ENCODE peak calls at places on chromosomes 11 and 22, in four cellular contexts. One of them, this sample, is unnamed.

GRCh38 chr11:129733384-129733783 is 82.3 kb upstream of the TMEM45B start:
- DNase-seq in colonic mucosa: no peak
- DNase-seq in MCF 10A: no peak
- DNase-seq in SK-N-SH: no peak
- DNase-seq in this sample: no peak

GRCh38 chr11:19218801-19219460 is 17.1 kb upstream of the CSRP3 start:
- DNase-seq in MCF 10A: peak
- DNase-seq in SK-N-SH: peak
- DNase-seq in colonic mucosa: no peak
- DNase-seq in this sample: peak

GRCh38 chr22:49933236-49933921 is 14.9 kb downstream of the CRELD2 start:
- DNase-seq in colonic mucosa: no peak
- DNase-seq in MCF 10A: no peak
- DNase-seq in SK-N-SH: peak
- DNase-seq in this sample: no peak

GRCh38 chr22:30861688-30862552 is 106.7 kb downstream of the MORC2 start:
- DNase-seq in colonic mucosa: no peak
- DNase-seq in SK-N-SH: peak
- DNase-seq in MCF 10A: no peak
- DNase-seq in this sample: no peak

GRCh38 chr11:78229106-78229505 is 40.4 kb downstream of the USP35 start:
- DNase-seq in SK-N-SH: no peak
- DNase-seq in MCF 10A: no peak
- DNase-seq in colonic mucosa: no peak
- DNase-seq in this sample: no peak

GRCh38 chr11:12124306-12124705 is 13.9 kb downstream of the MICAL2 start:
- DNase-seq in MCF 10A: no peak
- DNase-seq in SK-N-SH: no peak
- DNase-seq in colonic mucosa: no peak
- DNase-seq in this sample: no peak

GRCh38 chr11:15327786-15328231 is 213.1 kb downstream of the INSC start:
- DNase-seq in SK-N-SH: peak
- DNase-seq in MCF 10A: peak
- DNase-seq in colonic mucosa: peak
- DNase-seq in this sample: peak

GRCh38 chr22:44281706-44282637 is 30.8 kb downstream of the SHISAL1 start:
- DNase-seq in MCF 10A: no peak
- DNase-seq in colonic mucosa: no peak
- DNase-seq in SK-N-SH: no peak
- DNase-seq in this sample: peak

GRCh38 chr11:12076840-12077534 is 33.4 kb upstream of the MICAL2 start:
- DNase-seq in MCF 10A: peak
- DNase-seq in SK-N-SH: no peak
- DNase-seq in colonic mucosa: no peak
- DNase-seq in this sample: no peak

GRCh38 chr11:46597609-46598219 is 3.9 kb upstream of the AMBRA1 start:
- DNase-seq in colonic mucosa: no peak
- DNase-seq in SK-N-SH: no peak
- DNase-seq in MCF 10A: no peak
- DNase-seq in this sample: no peak

GRCh38 chr11:7974668-7975067 is 9.4 kb upstream of the NLRP10 start:
- DNase-seq in colonic mucosa: no peak
- DNase-seq in SK-N-SH: no peak
- DNase-seq in MCF 10A: no peak
- DNase-seq in this sample: no peak

GRCh38 chr22:19138217-19139000 is 6.0 kb downstream of the ESS2 start:
- DNase-seq in colonic mucosa: no peak
- DNase-seq in SK-N-SH: no peak
- DNase-seq in MCF 10A: no peak
- DNase-seq in this sample: no peak

GRCh38 chr11:5605849-5606248 is 9.4 kb downstream of the TRIM6 start:
- DNase-seq in MCF 10A: peak
- DNase-seq in colonic mucosa: no peak
- DNase-seq in SK-N-SH: no peak
- DNase-seq in this sample: no peak

GRCh38 chr11:76723548-76723947 is 53.0 kb upstream of the LRRC32 start:
- DNase-seq in MCF 10A: no peak
- DNase-seq in SK-N-SH: no peak
- DNase-seq in colonic mucosa: no peak
- DNase-seq in this sample: no peak

GRCh38 chr11:76721755-76722677 is 51.5 kb upstream of the LRRC32 start:
- DNase-seq in MCF 10A: peak
- DNase-seq in SK-N-SH: peak
- DNase-seq in colonic mucosa: peak
- DNase-seq in this sample: peak

GRCh38 chr11:76724162-76724768 is 53.7 kb upstream of the LRRC32 start:
- DNase-seq in colonic mucosa: no peak
- DNase-seq in SK-N-SH: no peak
- DNase-seq in MCF 10A: no peak
- DNase-seq in this sample: no peak

GRCh38 chr11:76719686-76720085 is 49.1 kb upstream of the LRRC32 start:
- DNase-seq in MCF 10A: no peak
- DNase-seq in SK-N-SH: no peak
- DNase-seq in colonic mucosa: no peak
- DNase-seq in this sample: no peak

GRCh38 chr11:76723142-76723541 is 52.6 kb upstream of the LRRC32 start:
- DNase-seq in MCF 10A: no peak
- DNase-seq in colonic mucosa: no peak
- DNase-seq in SK-N-SH: no peak
- DNase-seq in this sample: no peak
- TF ChIP-seq CTCF in MCF 10A: no peak
- TF ChIP-seq CTCF in colonic mucosa: no peak
- TF ChIP-seq CTCF in SK-N-SH: no peak
- TF ChIP-seq CTCF in this sample: no peak

DNA sequence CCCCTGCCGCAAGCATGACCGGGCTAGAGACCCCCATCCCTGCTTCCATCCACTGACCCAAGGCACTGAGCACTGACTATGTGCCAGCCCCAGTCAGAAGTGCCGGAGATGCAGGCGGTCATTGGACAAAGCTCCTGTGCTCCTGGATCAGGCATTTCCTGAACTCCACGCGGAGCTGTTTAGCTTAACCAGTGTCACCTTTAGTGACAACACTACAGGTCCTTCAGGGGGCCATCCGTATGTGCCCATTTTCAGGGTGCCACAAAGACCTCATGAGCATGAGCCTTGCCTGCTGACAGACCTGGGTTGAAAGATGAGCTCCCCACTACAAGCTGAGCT is 63.0 kb upstream of the FGF3 start:
- DNase-seq in SK-N-SH: no peak
- DNase-seq in MCF 10A: no peak
- DNase-seq in colonic mucosa: no peak
- DNase-seq in this sample: peak
- TF ChIP-seq CTCF in SK-N-SH: no peak
- TF ChIP-seq CTCF in MCF 10A: no peak
- TF ChIP-seq CTCF in colonic mucosa: no peak
- TF ChIP-seq CTCF in this sample: no peak

GRCh38 chr22:38305481-38306448 is 11.5 kb downstream of the CSNK1E start:
- DNase-seq in colonic mucosa: peak
- DNase-seq in SK-N-SH: no peak
- DNase-seq in MCF 10A: peak
- DNase-seq in this sample: peak
- TF ChIP-seq CTCF in colonic mucosa: no peak
- TF ChIP-seq CTCF in SK-N-SH: no peak
- TF ChIP-seq CTCF in MCF 10A: no peak
- TF ChIP-seq CTCF in this sample: no peak

GRCh38 chr11:68727783-68728182 is 23.5 kb downstream of the TESMIN start:
- DNase-seq in MCF 10A: no peak
- DNase-seq in SK-N-SH: no peak
- DNase-seq in colonic mucosa: no peak
- DNase-seq in this sample: no peak
- TF ChIP-seq CTCF in MCF 10A: no peak
- TF ChIP-seq CTCF in SK-N-SH: no peak
- TF ChIP-seq CTCF in colonic mucosa: no peak
- TF ChIP-seq CTCF in this sample: peak

DNA sequence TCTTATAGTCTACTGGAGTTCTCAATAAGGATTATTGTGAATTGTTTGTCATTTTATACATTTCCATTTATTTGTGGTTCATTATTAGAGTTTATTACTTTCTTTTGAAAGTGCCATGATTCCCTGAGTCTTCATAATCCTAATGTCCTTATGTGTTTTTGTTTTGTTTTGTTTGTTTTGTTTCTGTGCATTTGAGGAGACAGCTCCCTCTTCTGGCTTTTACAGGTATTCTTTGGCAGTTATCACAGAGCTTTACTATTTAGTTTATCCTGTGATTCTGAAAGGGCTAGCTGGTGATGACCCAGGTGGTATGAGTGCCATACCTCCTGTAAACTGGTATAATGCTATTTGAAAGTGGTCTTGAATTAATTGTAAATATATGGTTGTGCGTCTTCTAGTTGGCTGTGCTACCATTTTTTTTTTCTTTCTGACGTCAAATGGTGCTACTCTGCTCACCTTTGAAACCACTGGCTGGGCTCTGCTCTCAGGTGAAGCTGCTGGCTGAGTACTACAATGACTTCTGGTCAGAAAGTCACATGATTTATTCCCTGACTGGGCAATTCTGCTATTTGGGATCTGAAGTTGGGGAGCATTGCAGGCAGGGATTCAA is 751.2 kb downstream of the JRKL start:
- DNase-seq in colonic mucosa: no peak
- DNase-seq in MCF 10A: peak
- DNase-seq in SK-N-SH: peak
- DNase-seq in this sample: peak
- TF ChIP-seq CTCF in colonic mucosa: peak
- TF ChIP-seq CTCF in MCF 10A: peak
- TF ChIP-seq CTCF in SK-N-SH: peak
- TF ChIP-seq CTCF in this sample: peak

DNA sequence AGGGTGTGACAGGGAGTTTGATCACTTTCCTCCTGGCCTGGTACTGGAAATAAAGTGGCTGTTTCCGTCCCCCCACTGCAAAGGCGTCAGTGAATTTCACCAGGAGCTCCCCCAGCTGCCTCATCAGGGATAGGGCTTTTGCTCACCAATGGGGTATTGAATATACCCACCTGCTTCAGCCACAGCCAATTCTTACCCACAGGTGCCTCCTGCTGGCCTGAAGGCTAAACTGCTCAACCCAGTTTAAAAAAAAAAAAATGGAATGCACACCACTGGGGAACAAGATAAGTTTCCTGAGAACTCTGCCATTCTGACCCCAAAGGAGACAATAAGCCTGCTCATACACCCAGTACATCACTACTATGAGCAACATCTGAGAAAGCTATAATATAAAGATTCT is 65.3 kb upstream of the MS4A8 start:
- DNase-seq in SK-N-SH: no peak
- DNase-seq in colonic mucosa: no peak
- DNase-seq in MCF 10A: no peak
- DNase-seq in this sample: no peak
- TF ChIP-seq CTCF in SK-N-SH: peak
- TF ChIP-seq CTCF in colonic mucosa: no peak
- TF ChIP-seq CTCF in MCF 10A: peak
- TF ChIP-seq CTCF in this sample: peak

GRCh38 chr11:70757241-70757640 is 358.9 kb downstream of the CTTN start:
- DNase-seq in colonic mucosa: no peak
- DNase-seq in SK-N-SH: no peak
- DNase-seq in MCF 10A: no peak
- DNase-seq in this sample: no peak

GRCh38 chr11:70756756-70757155 is 358.4 kb downstream of the CTTN start:
- DNase-seq in colonic mucosa: no peak
- DNase-seq in MCF 10A: no peak
- DNase-seq in SK-N-SH: no peak
- DNase-seq in this sample: no peak

GRCh38 chr11:70756341-70756740 is 358.0 kb downstream of the CTTN start:
- DNase-seq in colonic mucosa: no peak
- DNase-seq in SK-N-SH: no peak
- DNase-seq in MCF 10A: no peak
- DNase-seq in this sample: no peak

GRCh38 chr11:70759846-70760245 is 361.5 kb downstream of the CTTN start:
- DNase-seq in SK-N-SH: no peak
- DNase-seq in colonic mucosa: no peak
- DNase-seq in MCF 10A: no peak
- DNase-seq in this sample: no peak

DNA sequence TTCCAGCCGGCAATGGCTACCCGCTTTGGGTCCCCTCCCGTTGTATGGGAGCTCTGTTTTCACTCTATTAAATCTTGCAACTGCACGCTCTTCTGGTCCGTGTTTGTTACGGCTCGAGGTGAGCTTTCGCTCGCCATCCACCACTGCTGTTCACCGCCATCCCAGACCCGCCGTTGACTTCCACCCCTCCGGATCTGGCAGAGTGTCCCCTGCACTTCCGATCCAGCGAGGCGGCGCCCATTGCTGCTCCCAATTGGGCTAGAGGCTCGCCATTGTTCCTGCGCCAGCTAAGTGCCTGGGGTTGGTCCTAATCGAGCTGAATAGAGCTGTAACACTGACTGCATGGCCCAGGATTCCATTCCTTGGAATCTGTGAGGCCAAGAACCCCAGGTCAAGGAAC is 359.9 kb downstream of the CTTN start:
- DNase-seq in MCF 10A: no peak
- DNase-seq in SK-N-SH: no peak
- DNase-seq in colonic mucosa: no peak
- DNase-seq in this sample: no peak
- TF ChIP-seq CTCF in MCF 10A: no peak
- TF ChIP-seq CTCF in SK-N-SH: no peak
- TF ChIP-seq CTCF in colonic mucosa: no peak
- TF ChIP-seq CTCF in this sample: no peak

GRCh38 chr11:409600-410471 is 5.0 kb downstream of the SIGIRR start:
- DNase-seq in MCF 10A: no peak
- DNase-seq in SK-N-SH: no peak
- DNase-seq in colonic mucosa: no peak
- DNase-seq in this sample: no peak
- TF ChIP-seq CTCF in MCF 10A: no peak
- TF ChIP-seq CTCF in SK-N-SH: no peak
- TF ChIP-seq CTCF in colonic mucosa: no peak
- TF ChIP-seq CTCF in this sample: no peak